ENCODE peak calls at places on chromosomes 3 and 15, in ten cellular contexts. R, F, Q, A, G, Z, T, U, M and V are unnamed samples.

GRCh38 chr3:69791111-69791510 is 51.8 kb downstream of the MITF start:
- DNase-seq in T (no peak), A (peak), F (no peak), U (peak), R (peak), G (peak), M (peak), Z (no peak), Q (no peak), V (no peak)

GRCh38 chr3:155217591-155217990 is 75.9 kb downstream of the STRIT1 start:
- DNase-seq in M (no peak), G (no peak), Z (no peak), T (no peak), R (peak), A (peak), F (no peak), Q (peak), U (no peak), V (no peak)

GRCh38 chr3:16482770-16483531 is 30.5 kb downstream of the RFTN1 start:
- DNase-seq in T (no peak), F (no peak), G (no peak), M (no peak), Z (peak), R (no peak), Q (no peak), U (no peak), A (no peak), V (peak)

GRCh38 chr15:100900136-100900894 is 18.8 kb upstream of the LRRK1 start:
- DNase-seq in G (no peak), F (no peak), A (no peak), T (no peak), M (no peak), R (no peak), Z (no peak), U (peak), Q (no peak), V (no peak)

GRCh38 chr3:123552095-123552714 is 32.6 kb downstream of the HACD2 start:
- DNase-seq in Q (no peak), F (no peak), U (no peak), G (no peak), Z (no peak), M (no peak), R (peak), T (peak), A (no peak), V (no peak)

GRCh38 chr15:75720787-75721461 is 8.3 kb upstream of the CSPG4 start:
- DNase-seq in Q (peak), G (no peak), U (peak), T (peak), A (peak), F (no peak), Z (peak), R (no peak), M (no peak), V (no peak)

GRCh38 chr3:45033799-45034198 is 7.7 kb downstream of the CLEC3B start:
- DNase-seq in M (no peak), Q (no peak), R (no peak), F (no peak), U (no peak), A (no peak), G (no peak), Z (no peak), T (no peak), V (no peak)

GRCh38 chr15:77335298-77335697 is 84.6 kb downstream of the PEAK1 start:
- DNase-seq in F (no peak), T (no peak), A (no peak), R (peak), Z (no peak), Q (no peak), G (no peak), U (peak), M (peak), V (no peak)

GRCh38 chr3:28667646-28668376 is 319.2 kb upstream of the AZI2 start:
- DNase-seq in R (peak), Q (peak), G (peak), Z (peak), U (peak), F (peak), M (peak), T (peak), A (peak), V (no peak)

GRCh38 chr3:143302638-143303171 is 183.1 kb downstream of the CHST2 start:
- DNase-seq in Z (no peak), M (peak), R (peak), A (peak), G (no peak), F (no peak), T (peak), U (peak), Q (peak), V (no peak)

GRCh38 chr15:98187549-98187948 is 227.0 kb downstream of the ARRDC4 start:
- DNase-seq in A (no peak), Q (no peak), T (no peak), F (no peak), Z (no peak), R (no peak), U (no peak), M (no peak), G (no peak), V (no peak)

GRCh38 chr3:159757341-159758060 is 231.1 kb upstream of the IL12A start:
- DNase-seq in R (no peak), U (no peak), T (no peak), F (no peak), Z (no peak), M (no peak), Q (no peak), A (no peak), G (no peak), V (no peak)

GRCh38 chr3:99499235-99499798 is 139.1 kb upstream of the COL8A1 start:
- DNase-seq in R (peak), Z (no peak), F (no peak), G (peak), M (peak), U (no peak), A (peak), T (peak), Q (peak), V (no peak)

GRCh38 chr3:35758358-35758757 is 119.0 kb downstream of the ARPP21 start:
- DNase-seq in F (no peak), R (no peak), U (no peak), Q (no peak), Z (no peak), G (no peak), M (no peak), A (no peak), T (no peak), V (no peak)

GRCh38 chr15:63803106-63803886 is 30.5 kb downstream of the HERC1 start:
- DNase-seq in U (no peak), A (peak), Z (no peak), R (peak), G (no peak), F (no peak), M (no peak), T (no peak), Q (peak), V (no peak)

GRCh38 chr15:85003593-85004312 is 22.1 kb downstream of the PDE8A start:
- DNase-seq in F (no peak), R (no peak), A (no peak), M (no peak), Q (no peak), Z (no peak), T (no peak), U (no peak), G (no peak), V (no peak)

GRCh38 chr3:114877378-114878118 is 269.5 kb downstream of the ZBTB20 start:
- DNase-seq in G (no peak), T (no peak), Z (no peak), U (no peak), R (no peak), Q (no peak), M (no peak), A (no peak), F (no peak), V (no peak)

GRCh38 chr3:170711786-170712185 is 125.9 kb upstream of the SLC7A14 start:
- DNase-seq in R (no peak), M (no peak), Q (no peak), G (no peak), A (no peak), F (no peak), Z (no peak), T (no peak), U (no peak), V (no peak)

GRCh38 chr3:189166334-189166733 is 5.4 kb upstream of the TPRG1 start:
- DNase-seq in T (no peak), F (no peak), Z (no peak), U (no peak), A (peak), Q (no peak), G (no peak), M (no peak), R (no peak), V (no peak)

GRCh38 chr15:49466119-49466518 is 43.1 kb downstream of the FGF7 start:
- DNase-seq in A (no peak), F (no peak), M (no peak), Z (no peak), R (no peak), Q (no peak), T (no peak), G (no peak), U (no peak), V (no peak)

GRCh38 chr3:189756651-189757078 is 125.5 kb downstream of the TP63 start:
- DNase-seq in M (no peak), G (no peak), F (no peak), T (peak), Z (no peak), A (peak), Q (no peak), U (no peak), R (no peak), V (no peak)

GRCh38 chr15:88077249-88077810 is 179.2 kb downstream of the NTRK3 start:
- DNase-seq in F (no peak), A (no peak), M (no peak), U (no peak), Q (no peak), R (no peak), Z (no peak), T (no peak), G (no peak), V (no peak)

GRCh38 chr3:17631617-17632016 is 110.8 kb downstream of the TBC1D5 start:
- DNase-seq in M (no peak), T (no peak), U (no peak), F (no peak), G (no peak), Q (no peak), R (no peak), A (no peak), Z (no peak), V (no peak)

GRCh38 chr3:171982829-171983228 is 56.5 kb upstream of the FNDC3B start:
- DNase-seq in R (peak), U (no peak), G (no peak), Z (no peak), F (no peak), Q (no peak), M (no peak), T (peak), A (peak), V (no peak)

GRCh38 chr3:31571325-31571724 is 38.6 kb downstream of the STT3B start:
- DNase-seq in A (no peak), R (no peak), F (no peak), T (no peak), M (no peak), Q (no peak), G (no peak), Z (no peak), U (no peak), V (no peak)

GRCh38 chr3:64329037-64329436 is 103.8 kb upstream of the PRICKLE2 start:
- DNase-seq in U (no peak), A (peak), T (no peak), G (no peak), R (no peak), Z (no peak), F (no peak), M (no peak), Q (peak), V (no peak)

GRCh38 chr3:7520593-7520992 is 659.7 kb downstream of the GRM7 start:
- DNase-seq in U (no peak), G (no peak), A (no peak), T (no peak), M (no peak), Z (no peak), F (no peak), Q (no peak), R (no peak), V (no peak)

GRCh38 chr3:149975919-149976318 is 5.2 kb upstream of the PFN2 start:
- DNase-seq in A (no peak), T (no peak), M (no peak), R (no peak), U (no peak), F (no peak), Q (no peak), Z (no peak), G (no peak), V (no peak)

DNA sequence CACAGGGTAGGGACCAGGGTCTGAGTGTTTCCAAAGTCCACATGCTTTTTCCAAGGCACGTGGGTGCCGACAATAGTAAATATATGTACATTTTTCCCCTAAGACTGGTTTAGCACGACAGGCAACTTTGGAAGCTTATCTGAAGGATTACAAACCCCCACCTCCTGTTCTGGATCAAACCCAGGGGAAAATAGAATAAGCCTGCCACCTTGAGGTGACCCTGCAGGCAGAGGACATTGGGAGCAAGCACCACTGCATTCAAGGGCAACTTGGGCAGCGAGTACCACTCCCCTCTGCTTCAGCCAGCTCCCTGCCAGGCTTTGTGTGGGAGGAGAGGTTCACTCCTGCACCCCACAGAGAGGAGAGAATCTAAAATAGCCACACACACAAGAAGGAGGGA is 44.8 kb downstream of the KBTBD12 start:
- DNase-seq in A (peak), Z (no peak), U (peak), M (peak), Q (no peak), F (no peak), T (peak), G (no peak), R (peak), V (no peak)
- TF ChIP-seq CTCF in A (peak), Z (no peak), U (peak), M (peak), Q (peak), F (no peak), T (peak), G (no peak), R (peak), V (no peak)

DNA sequence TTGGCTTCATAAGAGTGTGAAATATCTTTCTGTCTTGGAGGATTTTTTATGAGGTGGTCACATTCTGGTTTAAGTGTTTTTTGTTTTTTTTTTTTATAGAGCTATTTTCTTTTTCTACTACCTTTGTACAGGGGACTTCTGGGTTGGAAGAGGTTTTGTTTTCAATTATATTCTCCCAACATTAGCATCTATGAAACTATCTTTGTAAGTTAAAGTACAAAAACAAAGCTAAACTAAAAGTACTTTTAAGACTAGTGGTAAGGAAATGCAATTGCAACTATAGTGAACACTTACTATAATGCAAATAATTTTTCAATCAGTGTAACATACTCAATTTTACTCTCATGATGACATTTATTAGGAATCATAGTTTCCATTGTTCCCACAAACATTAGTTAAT is 688.2 kb downstream of the SI start:
- DNase-seq in Z (no peak), M (no peak), G (no peak), U (no peak), T (no peak), R (no peak), F (no peak), A (no peak), Q (no peak), V (no peak)
- TF ChIP-seq CTCF in Z (no peak), M (no peak), G (no peak), U (no peak), T (peak), R (no peak), F (no peak), A (no peak), Q (peak), V (no peak)

GRCh38 chr15:44319385-44319784 is 30.9 kb downstream of the GOLM2 start:
- DNase-seq in A (no peak), U (no peak), T (no peak), R (no peak), Z (no peak), G (no peak), F (no peak), M (no peak), Q (no peak), V (no peak)
- TF ChIP-seq CTCF in A (no peak), U (no peak), T (peak), R (no peak), Z (no peak), G (no peak), F (no peak), M (no peak), Q (peak), V (no peak)

GRCh38 chr3:46968783-46969428 is 7.6 kb downstream of the CCDC12 start:
- DNase-seq in U (no peak), G (no peak), R (no peak), Q (no peak), A (no peak), F (no peak), T (no peak), Z (no peak), M (no peak), V (no peak)

GRCh38 chr3:46970391-46971091 is 6.0 kb downstream of the CCDC12 start:
- DNase-seq in Q (no peak), M (peak), A (no peak), U (peak), F (no peak), Z (no peak), R (peak), T (no peak), G (no peak), V (no peak)

GRCh38 chr3:46962990-46963389 is 13.6 kb downstream of the CCDC12 start:
- DNase-seq in U (no peak), Z (no peak), M (no peak), G (no peak), A (no peak), T (peak), Q (no peak), F (no peak), R (no peak), V (no peak)

GRCh38 chr3:46965151-46965550 is 11.4 kb downstream of the CCDC12 start:
- DNase-seq in T (peak), M (no peak), A (no peak), R (no peak), Z (no peak), U (no peak), G (no peak), F (no peak), Q (no peak), V (no peak)

GRCh38 chr3:46966811-46967210 is 9.7 kb downstream of the CCDC12 start:
- DNase-seq in Q (no peak), R (no peak), A (no peak), T (peak), F (no peak), M (no peak), Z (no peak), G (no peak), U (no peak), V (no peak)
- TF ChIP-seq CTCF in Q (peak), R (no peak), A (no peak), T (peak), F (no peak), M (no peak), Z (no peak), G (no peak), U (no peak), V (no peak)